ENCODE peak calls at places on chromosomes 7 and 10, in nine cellular contexts. P is transverse colon, M is IMR-90, F is H1, J is HCT116, Q is body of pancreas, H is heart left ventricle, W is spleen, C is testis. E is an unnamed sample.

GRCh38 chr10:111177379-111177778 is 100.5 kb downstream of the ADRA2A start:
- DNase-seq in P (no peak), M (no peak), F (no peak), J (no peak), Q (no peak), H (no peak), W (no peak), C (no peak), E (no peak)

GRCh38 chr7:32178731-32179366 is 108.6 kb upstream of the PDE1C start:
- DNase-seq in P (no peak), M (no peak), F (no peak), J (no peak), Q (no peak), H (no peak), W (no peak), C (no peak), E (no peak)

GRCh38 chr7:140326116-140326928 is 72.0 kb downstream of the SLC37A3 start:
- DNase-seq in P (peak; percentile 84), M (peak; percentile 73), F (peak; percentile 59), J (no peak), Q (peak; percentile 74), H (peak; percentile 51), W (peak; percentile 80), C (peak; percentile 84), E (peak; percentile 91)

GRCh38 chr10:81600185-81600584 is 274.8 kb upstream of the NRG3 start:
- DNase-seq in P (no peak), M (no peak), F (no peak), J (no peak), Q (no peak), H (no peak), W (no peak), C (no peak), E (no peak)

GRCh38 chr10:93818086-93818485 is 60.4 kb downstream of the LGI1 start:
- DNase-seq in P (no peak), M (no peak), F (no peak), J (no peak), Q (no peak), H (no peak), W (no peak), C (no peak), E (no peak)

GRCh38 chr7:68792351-68792750 is 805.9 kb upstream of the AUTS2 start:
- DNase-seq in P (no peak), M (no peak), F (no peak), J (no peak), Q (no peak), H (no peak), W (no peak), C (no peak), E (no peak)

GRCh38 chr7:23247602-23248335 is 1.2 kb downstream of the GPNMB start:
- DNase-seq in P (peak; percentile 21), M (no peak), F (peak; percentile 67), J (no peak), Q (peak; percentile 35), H (peak; percentile 52), W (peak; percentile 83), C (peak; percentile 28), E (peak; percentile 89)

GRCh38 chr10:43965033-43965917 is 316.6 kb upstream of the ZNF32 start:
- DNase-seq in P (no peak), M (peak; percentile 26), F (no peak), J (no peak), Q (no peak), H (peak; percentile 48), W (peak; percentile 50), C (no peak), E (peak; percentile 57)

GRCh38 chr10:109698121-109698520 is 225.2 kb downstream of the XPNPEP1 start:
- DNase-seq in P (no peak), M (no peak), F (no peak), J (no peak), Q (no peak), H (no peak), W (no peak), C (no peak), E (no peak)

GRCh38 chr7:156544919-156545715 is 95.5 kb upstream of the RNF32 start:
- DNase-seq in P (peak; percentile 58), M (no peak), F (no peak), J (no peak), Q (no peak), H (no peak), W (no peak), C (no peak), E (no peak)

DNA sequence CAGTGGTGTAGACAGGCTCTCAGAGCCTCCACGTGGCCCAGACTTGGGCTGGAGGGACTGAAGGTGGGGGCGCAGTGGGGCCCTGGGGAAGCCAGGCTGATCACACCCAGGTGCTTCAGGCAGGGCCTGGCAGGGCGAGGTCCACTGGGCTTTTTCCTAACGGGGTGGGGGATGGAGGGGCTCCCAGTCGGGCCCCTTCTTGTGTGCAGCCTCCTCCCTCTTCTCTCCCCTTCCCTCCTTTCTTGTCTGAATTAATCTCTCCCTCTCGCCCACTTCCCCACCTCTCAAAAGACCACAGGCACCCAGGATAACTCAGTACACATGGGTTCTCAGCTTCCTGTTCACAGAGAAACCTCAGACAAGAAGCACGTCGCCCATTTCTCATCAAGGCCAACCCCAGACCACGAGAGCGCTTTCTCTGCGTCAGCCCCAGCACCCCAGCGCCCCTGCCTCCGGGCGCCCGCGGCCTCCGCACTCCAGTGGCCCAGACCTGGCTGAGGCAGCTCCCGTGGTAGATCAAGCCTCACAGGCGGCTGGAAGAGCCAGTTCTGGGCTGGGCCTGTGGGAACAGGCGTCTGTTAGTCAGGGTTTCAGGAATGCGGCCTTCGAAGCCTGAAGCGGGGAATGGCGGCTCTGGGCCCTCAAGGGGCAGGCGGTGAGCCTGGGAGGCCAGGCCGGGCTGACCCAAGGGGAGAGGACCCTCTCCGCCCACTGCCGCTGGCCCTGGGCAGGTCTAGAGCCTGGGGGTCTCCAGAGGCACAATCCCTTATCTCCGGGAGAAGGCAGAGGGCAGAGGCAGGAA is 50.6 kb downstream of the PWWP2B start:
- DNase-seq in P (peak; percentile 67), M (peak; percentile 71), F (no peak), J (no peak), Q (peak; percentile 64), H (no peak), W (peak; percentile 92), C (no peak), E (peak; percentile 66)
- TF ChIP-seq POLR2A in P (no peak), M (no peak), F (no peak), J (no peak), Q (no peak), H (no peak), W (no peak), C (no peak), E (no peak)

GRCh38 chr10:133198206-133198605 is 31.8 kb upstream of the UTF1 start:
- DNase-seq in P (no peak), M (no peak), F (no peak), J (no peak), Q (no peak), H (peak; percentile 7), W (peak; percentile 69), C (no peak), E (no peak)
- TF ChIP-seq CTCF in P (no peak), M (no peak), F (no peak), J (no peak), Q (no peak), H (no peak), W (no peak), C (no peak), E (no peak)

DNA sequence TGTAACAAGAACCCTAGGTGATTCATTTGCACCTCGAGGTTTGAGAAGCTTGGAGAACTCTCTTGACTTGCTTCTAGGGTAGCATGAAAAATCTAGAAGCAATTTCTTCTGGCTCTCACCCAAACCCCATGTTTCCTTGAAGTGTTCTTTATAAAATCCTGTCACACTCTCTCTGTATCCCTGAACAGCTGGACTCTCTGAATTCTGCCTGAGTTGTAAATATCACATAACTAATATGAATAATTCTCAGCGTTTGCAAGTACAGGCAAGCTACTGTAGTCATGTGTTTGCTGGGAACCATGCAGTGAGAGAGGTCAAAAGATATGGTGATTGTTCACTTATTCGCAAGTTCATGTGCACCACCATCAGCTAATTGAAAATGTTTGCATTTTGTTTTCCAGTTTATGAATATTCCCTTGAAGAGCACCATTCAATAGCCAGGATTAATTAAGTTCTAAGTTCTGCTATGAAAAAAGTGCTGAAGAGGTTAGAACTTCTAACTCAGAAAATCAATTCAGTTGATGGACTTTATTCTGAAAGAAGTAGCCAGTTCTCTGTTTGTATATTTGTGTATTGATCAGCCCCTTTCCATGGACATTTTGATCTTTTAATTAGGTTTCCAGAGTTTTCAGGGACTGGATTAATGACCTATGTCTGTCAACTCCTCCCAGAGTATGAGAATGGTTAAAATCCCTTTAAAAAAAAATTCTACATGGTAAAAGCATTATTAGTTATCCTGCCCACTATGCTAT is 243.0 kb downstream of the PLXDC2 start:
- DNase-seq in P (no peak), M (peak; percentile 20), F (no peak), J (no peak), Q (no peak), H (no peak), W (no peak), C (no peak), E (no peak)
- H3K4me3 ChIP-seq in P (no peak overlapping the region), M (no peak overlapping the region), F (no peak overlapping the region), J (no peak overlapping the region), Q (no peak overlapping the region), H (no peak overlapping the region), W (no peak overlapping the region), C (no peak overlapping the region), E (no peak overlapping the region)

GRCh38 chr10:104230490-104230889 is 1.7 kb downstream of the CFAP43 start:
- DNase-seq in P (no peak), M (no peak), F (no peak), J (no peak), Q (no peak), H (no peak), W (no peak), C (no peak), E (no peak)

GRCh38 chr10:104232613-104233102 is 494 bp upstream of the CFAP43 start:
- DNase-seq in P (no peak), M (no peak), F (no peak), J (no peak), Q (peak; percentile 10), H (no peak), W (peak; percentile 78), C (no peak), E (no peak)

GRCh38 chr10:104233817-104234216 is 1.7 kb upstream of the CFAP43 start:
- DNase-seq in P (no peak), M (no peak), F (no peak), J (no peak), Q (no peak), H (no peak), W (no peak), C (no peak), E (no peak)

GRCh38 chr10:104234934-104235333 is 2.8 kb upstream of the CFAP43 start:
- DNase-seq in P (no peak), M (no peak), F (no peak), J (no peak), Q (no peak), H (no peak), W (no peak), C (no peak), E (no peak)

DNA sequence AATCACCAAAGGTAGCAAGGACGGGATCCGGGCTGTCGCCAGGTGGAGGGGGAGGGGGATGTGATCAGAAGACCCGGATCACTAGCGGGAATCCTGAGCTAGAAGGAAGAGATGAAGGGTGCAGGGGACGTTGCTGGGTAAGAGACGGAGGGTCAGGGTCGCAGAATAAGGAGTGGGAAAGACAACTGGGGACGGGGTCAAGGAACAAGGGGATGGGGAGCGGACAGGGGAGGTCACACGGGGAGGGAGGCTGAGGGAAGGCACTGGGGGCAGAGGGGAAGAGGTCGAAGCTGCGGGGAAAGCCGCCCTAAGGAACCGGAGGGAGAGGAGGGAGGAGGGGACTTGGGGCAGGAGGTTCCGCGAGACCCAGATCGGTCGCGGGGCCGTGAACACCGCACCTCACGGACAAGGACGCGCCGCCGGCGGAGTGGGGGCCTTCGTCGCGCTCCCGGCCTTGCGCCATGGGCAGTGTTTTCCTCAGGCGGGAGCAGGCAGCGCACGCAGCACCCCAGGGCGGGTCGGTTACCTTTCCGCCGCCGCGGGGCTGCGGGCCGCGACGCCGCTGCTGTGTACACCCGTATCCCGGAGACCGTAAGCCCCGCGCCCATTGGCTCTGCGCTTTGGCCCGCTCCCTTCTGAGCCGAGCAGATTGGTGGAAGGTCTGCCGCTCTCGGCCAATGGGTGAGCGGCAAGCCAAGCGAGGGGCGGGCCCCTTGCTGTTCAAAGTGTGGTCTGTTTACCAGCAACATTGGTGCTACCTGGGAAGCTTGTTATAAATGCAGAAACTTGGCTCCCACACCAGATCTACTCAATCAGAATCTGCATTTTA is at the start of gene CFAP43:
- DNase-seq in P (peak; percentile 99), M (peak; percentile 91), F (peak; percentile 99), J (peak; percentile 96), Q (peak; percentile 99), H (peak; percentile 98), W (peak; percentile 99), C (peak; percentile 99), E (peak; percentile 100)
- TF ChIP-seq POLR2A in P (peak; percentile 66), M (no peak), F (peak; percentile 43), J (no peak), Q (no peak), H (no peak), W (peak; percentile 14), C (no peak), E (no peak)